ENCODE peak calls at places on chromosomes 4 and X, in five cellular contexts. V is aorta; A is cardiac muscle cell; W is CD8-positive, alpha-beta T cell; J is fibroblast of lung. C is an unnamed sample.

GRCh38 chr4:80361329-80361900 is 25.9 kb downstream of the CFAP299 start:
- DNase-seq in V (no peak), A (peak; percentile 40), W (no peak), J (peak; percentile 14), C (no peak)

GRCh38 chr4:54741161-54741560 is 83.4 kb downstream of the KIT start:
- DNase-seq in V (no peak), A (no peak), W (no peak), J (no peak), C (no peak)

GRCh38 chr4:155304375-155304774 is 72.4 kb downstream of the MAP9 start:
- DNase-seq in V (no peak), A (no peak), W (no peak), J (no peak), C (no peak)

GRCh38 chr4:177107288-177107901 is 202.3 kb upstream of the NEIL3 start:
- DNase-seq in V (no peak), A (no peak), W (no peak), J (peak; percentile 40), C (no peak)

GRCh38 chr4:152077582-152077981 is 316.8 kb upstream of the GATB start:
- DNase-seq in V (no peak), A (no peak), W (no peak), J (no peak), C (no peak)

GRCh38 chr4:97374526-97374925 is 768.8 kb downstream of the STPG2 start:
- DNase-seq in V (no peak), A (no peak), W (no peak), J (peak; percentile 55), C (no peak)

GRCh38 chr4:10567766-10568165 is 110.5 kb upstream of the ZNF518B start:
- DNase-seq in V (no peak), A (peak; percentile 40), W (no peak), J (no peak), C (no peak)

GRCh38 chr4:147730333-147730732 is 1.6 kb upstream of the ARHGAP10 start:
- DNase-seq in V (no peak), A (no peak), W (no peak), J (no peak), C (no peak)

GRCh38 chr4:151095142-151095541 is 4.3 kb upstream of the RPS3A start:
- DNase-seq in V (no peak), A (no peak), W (no peak), J (no peak), C (no peak)

GRCh38 chrX:111095974-111096870 is at the start of gene PAK3:
- DNase-seq in V (peak; percentile 69), A (peak; percentile 57), W (peak; percentile 28), J (peak; percentile 91), C (peak; percentile 29)

GRCh38 chr4:182809417-182810102 is 107.6 kb downstream of the DCTD start:
- DNase-seq in V (no peak), A (no peak), W (no peak), J (peak; percentile 14), C (no peak)

GRCh38 chr4:55754754-55755350 is 64.7 kb upstream of the EXOC1L start:
- DNase-seq in V (no peak), A (peak; percentile 73), W (no peak), J (peak; percentile 74), C (no peak)

GRCh38 chr4:82652062-82652461 is 90.3 kb upstream of the TMEM150C start:
- DNase-seq in V (no peak), A (peak; percentile 44), W (no peak), J (peak; percentile 12), C (no peak)

GRCh38 chr4:169658196-169658595 is 37.8 kb downstream of the CLCN3 start:
- DNase-seq in V (no peak), A (no peak), W (no peak), J (no peak), C (no peak)

GRCh38 chr4:102789317-102789717 is 28.5 kb upstream of the MANBA start:
- DNase-seq in V (no peak), A (peak; percentile 84), W (no peak), J (peak; percentile 67), C (no peak)

GRCh38 chr4:28388471-28388870 is 1527.8 kb downstream of the STIM2 start:
- DNase-seq in V (no peak), A (no peak), W (no peak), J (no peak), C (no peak)

GRCh38 chr4:85928775-85929585 is 430.9 kb downstream of the MAPK10 start:
- DNase-seq in V (no peak), A (peak; percentile 29), W (no peak), J (peak; percentile 75), C (peak; percentile 78)

GRCh38 chrX:145729635-145730034 is 88.0 kb upstream of the SLITRK2 start:
- DNase-seq in V (no peak), A (no peak), W (no peak), J (peak; percentile 39), C (no peak)

GRCh38 chr4:118834960-118835895 is 698 bp downstream of the SEC24D start:
- DNase-seq in V (peak; percentile 83), A (peak; percentile 88), W (peak; percentile 30), J (peak; percentile 95), C (peak; percentile 76)

GRCh38 chr4:71558248-71558647 is 219.4 kb downstream of the SLC4A4 start:
- DNase-seq in V (no peak), A (no peak), W (no peak), J (peak; percentile 73), C (no peak)

GRCh38 chr4:156820931-156821330 is 150.7 kb downstream of the PDGFC start:
- DNase-seq in V (no peak), A (peak; percentile 56), W (no peak), J (peak; percentile 31), C (no peak)

GRCh38 chr4:140568507-140569306 is at the start of gene UCP1:
- DNase-seq in V (peak; percentile 45), A (peak; percentile 6), W (no peak), J (peak; percentile 16), C (no peak)

DNA sequence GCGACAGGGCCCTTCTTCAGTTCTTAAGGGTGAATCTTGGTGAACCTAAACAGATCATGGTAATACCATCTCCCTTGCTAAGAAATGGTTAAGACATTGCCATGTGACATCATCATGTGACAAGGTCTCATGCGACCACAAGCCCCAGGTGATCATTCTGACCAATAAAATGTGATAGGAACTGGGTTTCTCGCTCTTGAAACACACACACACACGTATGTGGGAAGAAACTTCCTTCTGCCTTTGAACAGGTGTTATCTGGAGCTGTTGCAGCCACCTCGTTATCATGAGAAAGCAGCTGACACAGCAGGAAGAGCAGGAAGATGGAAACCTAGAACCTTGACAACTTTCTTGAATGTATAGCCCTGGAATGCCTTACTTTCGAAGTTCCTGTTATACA is 10.2 kb downstream of the SOD3 start:
- DNase-seq in V (no peak), A (no peak), W (no peak), J (no peak), C (no peak)
- H3K4me3 ChIP-seq in V (no peak overlapping the region), A (no peak overlapping the region), W (no peak overlapping the region), J (no peak overlapping the region), C (no peak overlapping the region)

GRCh38 chrX:65671286-65671685 is 3.8 kb downstream of the MSN start:
- DNase-seq in V (no peak), A (no peak), W (no peak), J (no peak), C (no peak)

GRCh38 chrX:65677954-65678469 is 10.6 kb downstream of the MSN start:
- DNase-seq in V (peak; percentile 50), A (peak; percentile 93), W (no peak), J (peak; percentile 92), C (no peak)

GRCh38 chrX:65673857-65674350 is 6.5 kb downstream of the MSN start:
- DNase-seq in V (no peak), A (no peak), W (no peak), J (no peak), C (no peak)

GRCh38 chrX:65671966-65672365 is 4.5 kb downstream of the MSN start:
- DNase-seq in V (no peak), A (peak; percentile 65), W (no peak), J (no peak), C (no peak)

GRCh38 chrX:65674351-65674893 is 7.0 kb downstream of the MSN start:
- DNase-seq in V (no peak), A (no peak), W (no peak), J (peak; percentile 21), C (no peak)
- H3K27me3 ChIP-seq in V (no peaks in the 10 kb centered on the region), A (no peaks in the 10 kb centered on the region), W (no peaks in the 10 kb centered on the region), J (no peaks in the 10 kb centered on the region), C (no peaks in the 10 kb centered on the region)

GRCh38 chr4:77154761-77155499 is 2.1 kb upstream of the CCNG2 start:
- DNase-seq in V (no peak), A (no peak), W (no peak), J (no peak), C (no peak)

GRCh38 chr4:77154074-77154473 is 2.9 kb upstream of the CCNG2 start:
- DNase-seq in V (no peak), A (no peak), W (no peak), J (no peak), C (no peak)

GRCh38 chr4:77156533-77156911 is 485 bp upstream of the CCNG2 start:
- DNase-seq in V (peak; percentile 95), A (peak; percentile 99), W (peak; percentile 98), J (peak; percentile 99), C (peak; percentile 92)

GRCh38 chr4:77156912-77157858 is at the start of gene CCNG2:
- DNase-seq in V (peak; percentile 94), A (peak; percentile 97), W (peak; percentile 92), J (peak; percentile 97), C (peak; percentile 85)

DNA sequence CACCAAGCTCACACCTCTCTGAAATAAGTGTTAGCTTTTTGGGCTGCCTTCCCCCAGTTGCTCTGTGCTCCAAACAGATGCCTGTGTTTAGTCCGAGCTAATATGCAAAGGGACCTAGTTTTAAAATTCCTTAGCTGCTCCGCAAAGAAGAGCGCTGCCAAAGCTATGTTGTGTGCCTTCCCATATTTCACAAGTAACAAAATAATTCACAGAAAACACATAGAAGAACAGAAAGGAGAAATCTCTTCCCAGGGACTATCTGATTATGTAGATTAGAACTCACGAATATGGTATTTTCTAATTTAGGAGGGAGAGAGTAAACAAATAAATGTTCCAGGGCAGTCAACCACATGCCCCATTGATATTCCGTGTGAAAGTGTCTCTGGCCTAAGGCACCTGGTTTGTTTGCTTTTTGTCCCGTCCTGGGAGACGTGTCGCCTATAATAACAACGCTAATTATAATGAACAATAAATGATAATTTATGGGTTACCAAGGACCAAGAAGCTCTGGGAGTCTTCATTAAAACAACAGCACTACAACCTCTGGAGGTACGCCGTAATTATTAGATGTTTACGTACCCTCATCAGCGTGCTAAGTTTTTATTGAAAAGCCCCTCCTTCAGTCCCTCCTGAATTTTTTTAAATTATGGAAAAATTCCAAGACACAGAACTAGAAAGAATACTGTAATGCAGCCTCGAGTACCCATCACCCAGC is 1.2 kb upstream of the CCNG2 start:
- DNase-seq in V (no peak), A (no peak), W (no peak), J (no peak), C (no peak)
- H3K4me3 ChIP-seq in V (peak overlapping the region; percentile 76), A (peak overlapping the region; percentile 88), W (peak overlapping the region; percentile 45), J (peak overlapping the region; percentile 71), C (peak overlapping the region; percentile 89)

DNA sequence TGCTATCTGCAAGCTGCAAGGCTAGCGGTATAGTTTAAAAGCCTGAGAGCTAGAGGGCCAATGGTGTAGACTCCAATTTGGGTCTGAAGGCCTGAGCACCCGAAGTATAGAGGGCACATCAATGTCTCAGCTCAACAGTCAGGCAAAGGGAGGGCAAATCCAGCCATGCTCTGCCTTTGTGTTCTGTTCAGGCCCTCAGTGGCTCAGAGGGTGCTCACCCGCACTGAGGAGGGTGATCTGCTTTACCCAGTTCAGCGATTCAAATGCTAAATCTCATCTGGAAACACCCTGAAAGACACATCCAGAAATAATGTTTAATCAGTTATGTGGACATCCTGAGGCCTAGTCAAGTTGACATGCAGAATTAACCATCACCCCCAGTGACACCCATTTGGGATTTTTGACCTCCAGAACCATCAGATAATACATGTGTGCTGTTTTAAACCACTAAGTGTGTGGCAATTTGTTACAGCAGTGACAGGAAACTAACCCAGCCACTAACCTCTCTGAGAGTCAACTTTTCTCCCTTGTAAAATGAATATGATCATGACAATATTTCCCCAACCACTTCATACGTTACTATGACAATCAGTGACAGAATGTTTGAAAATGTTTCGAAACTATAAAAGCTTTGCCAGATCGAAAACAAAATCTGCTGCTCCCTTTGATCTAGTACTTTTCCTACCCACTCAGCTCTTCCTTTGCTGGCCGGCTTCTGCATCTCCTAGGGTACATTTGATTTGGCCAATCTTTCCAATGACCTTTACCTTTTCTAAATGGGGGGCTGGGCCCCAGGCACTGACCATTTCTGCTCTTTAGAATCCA is 8.4 kb upstream of the TBL1X start:
- DNase-seq in V (no peak), A (no peak), W (peak; percentile 40), J (no peak), C (no peak)
- H3K27me3 ChIP-seq in V (no peaks in the 10 kb centered on the region), A (no peaks in the 10 kb centered on the region), W (no peaks in the 10 kb centered on the region), J (no peaks in the 10 kb centered on the region), C (no peaks in the 10 kb centered on the region)

C was measured in right lobe of liver.